ENCODE peak calls at places on chromosomes 16 and 17, in six cellular contexts. A is K562; S is CD8-positive, alpha-beta T cell; V is dermis blood vessel endothelial cell; T is midbrain; N is T-helper 2 cell treated with Interferon-gamma antibody and Interleukin-4, amounts not matched to agents 5 μg/mL and 100 μg/mL, for 36 hours. C is an unnamed sample.

GRCh38 chr16:83888672-83889044 is 10.3 kb upstream of the MLYCD start:
- DNase-seq in A (peak), S (no peak), V (no peak), T (no peak), N (no peak), C (no peak)

GRCh38 chr16:84893849-84894599 is 74.2 kb downstream of the CRISPLD2 start:
- DNase-seq in A (no peak), S (no peak), V (no peak), T (no peak), N (no peak), C (no peak)

GRCh38 chr16:49462989-49463371 is 89.4 kb downstream of the C16orf78 start:
- DNase-seq in A (no peak), S (no peak), V (no peak), T (no peak), N (no peak), C (peak)

GRCh38 chr17:37342589-37342988 is 33.2 kb upstream of the C17orf78 start:
- DNase-seq in A (no peak), S (no peak), V (no peak), T (no peak), N (no peak), C (no peak)

GRCh38 chr16:75208861-75209505 is 2.0 kb upstream of the CTRB2 start:
- DNase-seq in A (no peak), S (no peak), V (no peak), T (no peak), N (no peak), C (no peak)

GRCh38 chr16:3188925-3189825 is 1.2 kb downstream of the OR1F1 start:
- DNase-seq in A (peak), S (peak), V (peak), T (no peak), N (peak), C (no peak)

GRCh38 chr16:70548936-70549335 is 25.3 kb downstream of the SF3B3 start:
- DNase-seq in A (no peak), S (no peak), V (no peak), T (no peak), N (no peak), C (no peak)

GRCh38 chr17:45293413-45294211 is 23.2 kb downstream of the MAP3K14 start:
- DNase-seq in A (peak), S (no peak), V (peak), T (peak), N (no peak), C (no peak)

GRCh38 chr17:63701477-63702222 is 1.7 kb upstream of the LIMD2 start:
- DNase-seq in A (peak), S (peak), V (no peak), T (no peak), N (peak), C (no peak)

GRCh38 chr17:31535581-31535981 is 144.1 kb downstream of the RAB11FIP4 start:
- DNase-seq in A (no peak), S (peak), V (no peak), T (no peak), N (no peak), C (no peak)

C was measured in osteocyte.